ENCODE peak calls at places on chromosome 14, in eight cellular contexts. One of them, this sample, is unnamed.

GRCh38 chr14:104939666-104940410 is 15.2 kb downstream of the PLD4 start:
- DNase-seq in cardiac fibroblast: no peak
- DNase-seq in CD4-positive, alpha-beta T cell: no peak
- DNase-seq in natural killer cell: no peak
- DNase-seq in brain microvascular endothelial cell: no peak
- DNase-seq in fibroblast of pulmonary artery: no peak
- DNase-seq in endothelial cell: no peak
- DNase-seq in ovary: no peak
- DNase-seq in this sample: no peak

GRCh38 chr14:60311417-60311816 is 62.4 kb downstream of the PPM1A start:
- DNase-seq in cardiac fibroblast: peak
- DNase-seq in CD4-positive, alpha-beta T cell: no peak
- DNase-seq in natural killer cell: no peak
- DNase-seq in brain microvascular endothelial cell: peak
- DNase-seq in fibroblast of pulmonary artery: peak
- DNase-seq in endothelial cell: no peak
- DNase-seq in ovary: no peak
- DNase-seq in this sample: no peak

GRCh38 chr14:93953263-93953662 is 23.1 kb downstream of the ASB2 start:
- DNase-seq in cardiac fibroblast: no peak
- DNase-seq in CD4-positive, alpha-beta T cell: no peak
- DNase-seq in natural killer cell: no peak
- DNase-seq in brain microvascular endothelial cell: no peak
- DNase-seq in fibroblast of pulmonary artery: no peak
- DNase-seq in endothelial cell: no peak
- DNase-seq in ovary: no peak
- DNase-seq in this sample: peak

GRCh38 chr14:95979339-95980042 is 59.7 kb upstream of the C14orf132 start:
- DNase-seq in cardiac fibroblast: no peak
- DNase-seq in CD4-positive, alpha-beta T cell: no peak
- DNase-seq in natural killer cell: no peak
- DNase-seq in brain microvascular endothelial cell: no peak
- DNase-seq in fibroblast of pulmonary artery: no peak
- DNase-seq in endothelial cell: no peak
- DNase-seq in ovary: no peak
- DNase-seq in this sample: no peak

GRCh38 chr14:58362798-58363412 is 32.8 kb upstream of the TOMM20L start:
- DNase-seq in cardiac fibroblast: peak
- DNase-seq in CD4-positive, alpha-beta T cell: no peak
- DNase-seq in natural killer cell: no peak
- DNase-seq in brain microvascular endothelial cell: no peak
- DNase-seq in fibroblast of pulmonary artery: peak
- DNase-seq in endothelial cell: no peak
- DNase-seq in ovary: no peak
- DNase-seq in this sample: no peak

GRCh38 chr14:73231874-73232851 is 5.1 kb upstream of the PAPLN start:
- DNase-seq in cardiac fibroblast: no peak
- DNase-seq in CD4-positive, alpha-beta T cell: no peak
- DNase-seq in natural killer cell: no peak
- DNase-seq in brain microvascular endothelial cell: no peak
- DNase-seq in fibroblast of pulmonary artery: no peak
- DNase-seq in endothelial cell: peak
- DNase-seq in ovary: no peak
- DNase-seq in this sample: no peak

GRCh38 chr14:64556526-64556925 is 6.8 kb downstream of the PPP1R36 start:
- DNase-seq in cardiac fibroblast: peak
- DNase-seq in CD4-positive, alpha-beta T cell: no peak
- DNase-seq in natural killer cell: no peak
- DNase-seq in brain microvascular endothelial cell: no peak
- DNase-seq in fibroblast of pulmonary artery: peak
- DNase-seq in endothelial cell: no peak
- DNase-seq in ovary: no peak
- DNase-seq in this sample: no peak

GRCh38 chr14:99758121-99758871 is 34.9 kb upstream of the EML1 start:
- DNase-seq in cardiac fibroblast: peak
- DNase-seq in CD4-positive, alpha-beta T cell: no peak
- DNase-seq in natural killer cell: no peak
- DNase-seq in brain microvascular endothelial cell: peak
- DNase-seq in fibroblast of pulmonary artery: peak
- DNase-seq in endothelial cell: no peak
- DNase-seq in ovary: no peak
- DNase-seq in this sample: no peak

GRCh38 chr14:101508196-101508947 is 52.9 kb upstream of the DIO3 start:
- DNase-seq in cardiac fibroblast: no peak
- DNase-seq in CD4-positive, alpha-beta T cell: peak
- DNase-seq in natural killer cell: no peak
- DNase-seq in brain microvascular endothelial cell: no peak
- DNase-seq in fibroblast of pulmonary artery: no peak
- DNase-seq in endothelial cell: no peak
- DNase-seq in ovary: peak
- DNase-seq in this sample: peak

GRCh38 chr14:90467501-90467900 is 70.7 kb downstream of the CALM1 start:
- DNase-seq in cardiac fibroblast: no peak
- DNase-seq in CD4-positive, alpha-beta T cell: no peak
- DNase-seq in natural killer cell: no peak
- DNase-seq in brain microvascular endothelial cell: no peak
- DNase-seq in fibroblast of pulmonary artery: no peak
- DNase-seq in endothelial cell: no peak
- DNase-seq in ovary: no peak
- DNase-seq in this sample: no peak

GRCh38 chr14:85426068-85426935 is 103.6 kb upstream of the FLRT2 start:
- DNase-seq in cardiac fibroblast: no peak
- DNase-seq in CD4-positive, alpha-beta T cell: no peak
- DNase-seq in natural killer cell: no peak
- DNase-seq in brain microvascular endothelial cell: no peak
- DNase-seq in fibroblast of pulmonary artery: no peak
- DNase-seq in endothelial cell: no peak
- DNase-seq in ovary: no peak
- DNase-seq in this sample: no peak

GRCh38 chr14:63840981-63841380 is 11.8 kb upstream of the SYNE2 start:
- DNase-seq in cardiac fibroblast: no peak
- DNase-seq in CD4-positive, alpha-beta T cell: peak
- DNase-seq in natural killer cell: peak
- DNase-seq in brain microvascular endothelial cell: no peak
- DNase-seq in fibroblast of pulmonary artery: no peak
- DNase-seq in endothelial cell: no peak
- DNase-seq in ovary: no peak
- DNase-seq in this sample: peak

GRCh38 chr14:73492661-73493060 is 1.9 kb downstream of the RIOX1 start:
- DNase-seq in cardiac fibroblast: no peak
- DNase-seq in CD4-positive, alpha-beta T cell: no peak
- DNase-seq in natural killer cell: no peak
- DNase-seq in brain microvascular endothelial cell: no peak
- DNase-seq in fibroblast of pulmonary artery: no peak
- DNase-seq in endothelial cell: no peak
- DNase-seq in ovary: no peak
- DNase-seq in this sample: no peak

GRCh38 chr14:88901199-88901588 is 76.7 kb downstream of the TTC8 start:
- DNase-seq in cardiac fibroblast: no peak
- DNase-seq in CD4-positive, alpha-beta T cell: no peak
- DNase-seq in natural killer cell: no peak
- DNase-seq in brain microvascular endothelial cell: no peak
- DNase-seq in fibroblast of pulmonary artery: no peak
- DNase-seq in endothelial cell: no peak
- DNase-seq in ovary: no peak
- DNase-seq in this sample: no peak

GRCh38 chr14:53955671-53956426 is 776 bp downstream of the BMP4 start:
- DNase-seq in cardiac fibroblast: peak
- DNase-seq in CD4-positive, alpha-beta T cell: no peak
- DNase-seq in natural killer cell: no peak
- DNase-seq in brain microvascular endothelial cell: no peak
- DNase-seq in fibroblast of pulmonary artery: peak
- DNase-seq in endothelial cell: peak
- DNase-seq in ovary: peak
- DNase-seq in this sample: peak

GRCh38 chr14:25069889-25070288 is 19.9 kb upstream of the STXBP6 start:
- DNase-seq in cardiac fibroblast: no peak
- DNase-seq in CD4-positive, alpha-beta T cell: no peak
- DNase-seq in natural killer cell: no peak
- DNase-seq in brain microvascular endothelial cell: no peak
- DNase-seq in fibroblast of pulmonary artery: no peak
- DNase-seq in endothelial cell: no peak
- DNase-seq in ovary: no peak
- DNase-seq in this sample: no peak

GRCh38 chr14:33967138-33967537 is 16.3 kb upstream of the EGLN3 start:
- DNase-seq in cardiac fibroblast: no peak
- DNase-seq in CD4-positive, alpha-beta T cell: no peak
- DNase-seq in natural killer cell: no peak
- DNase-seq in brain microvascular endothelial cell: peak
- DNase-seq in fibroblast of pulmonary artery: no peak
- DNase-seq in endothelial cell: no peak
- DNase-seq in ovary: no peak
- DNase-seq in this sample: no peak

GRCh38 chr14:75885829-75886228 is 96.0 kb downstream of the TGFB3 start:
- DNase-seq in cardiac fibroblast: peak
- DNase-seq in CD4-positive, alpha-beta T cell: no peak
- DNase-seq in natural killer cell: no peak
- DNase-seq in brain microvascular endothelial cell: peak
- DNase-seq in fibroblast of pulmonary artery: peak
- DNase-seq in endothelial cell: no peak
- DNase-seq in ovary: no peak
- DNase-seq in this sample: no peak

GRCh38 chr14:75881986-75882385 is 99.8 kb downstream of the TGFB3 start:
- DNase-seq in cardiac fibroblast: no peak
- DNase-seq in CD4-positive, alpha-beta T cell: no peak
- DNase-seq in natural killer cell: no peak
- DNase-seq in brain microvascular endothelial cell: peak
- DNase-seq in fibroblast of pulmonary artery: no peak
- DNase-seq in endothelial cell: no peak
- DNase-seq in ovary: no peak
- DNase-seq in this sample: no peak

GRCh38 chr14:75880512-75880911 is 101.3 kb downstream of the TGFB3 start:
- DNase-seq in cardiac fibroblast: no peak
- DNase-seq in CD4-positive, alpha-beta T cell: no peak
- DNase-seq in natural killer cell: no peak
- DNase-seq in brain microvascular endothelial cell: no peak
- DNase-seq in fibroblast of pulmonary artery: no peak
- DNase-seq in endothelial cell: no peak
- DNase-seq in ovary: no peak
- DNase-seq in this sample: no peak

GRCh38 chr14:75886661-75887348 is 95.0 kb downstream of the TGFB3 start:
- DNase-seq in cardiac fibroblast: peak
- DNase-seq in CD4-positive, alpha-beta T cell: no peak
- DNase-seq in natural killer cell: no peak
- DNase-seq in brain microvascular endothelial cell: no peak
- DNase-seq in fibroblast of pulmonary artery: peak
- DNase-seq in endothelial cell: no peak
- DNase-seq in ovary: no peak
- DNase-seq in this sample: no peak

GRCh38 chr14:75884198-75884611 is 97.6 kb downstream of the TGFB3 start:
- DNase-seq in cardiac fibroblast: peak
- DNase-seq in CD4-positive, alpha-beta T cell: no peak
- DNase-seq in natural killer cell: no peak
- DNase-seq in brain microvascular endothelial cell: peak
- DNase-seq in fibroblast of pulmonary artery: peak
- DNase-seq in endothelial cell: peak
- DNase-seq in ovary: no peak
- DNase-seq in this sample: no peak
- TF ChIP-seq CTCF in cardiac fibroblast: peak
- TF ChIP-seq CTCF in CD4-positive, alpha-beta T cell: no peak
- TF ChIP-seq CTCF in natural killer cell: no peak
- TF ChIP-seq CTCF in brain microvascular endothelial cell: peak
- TF ChIP-seq CTCF in fibroblast of pulmonary artery: peak
- TF ChIP-seq CTCF in endothelial cell: peak
- TF ChIP-seq CTCF in ovary: no peak
- TF ChIP-seq CTCF in this sample: no peak

DNA sequence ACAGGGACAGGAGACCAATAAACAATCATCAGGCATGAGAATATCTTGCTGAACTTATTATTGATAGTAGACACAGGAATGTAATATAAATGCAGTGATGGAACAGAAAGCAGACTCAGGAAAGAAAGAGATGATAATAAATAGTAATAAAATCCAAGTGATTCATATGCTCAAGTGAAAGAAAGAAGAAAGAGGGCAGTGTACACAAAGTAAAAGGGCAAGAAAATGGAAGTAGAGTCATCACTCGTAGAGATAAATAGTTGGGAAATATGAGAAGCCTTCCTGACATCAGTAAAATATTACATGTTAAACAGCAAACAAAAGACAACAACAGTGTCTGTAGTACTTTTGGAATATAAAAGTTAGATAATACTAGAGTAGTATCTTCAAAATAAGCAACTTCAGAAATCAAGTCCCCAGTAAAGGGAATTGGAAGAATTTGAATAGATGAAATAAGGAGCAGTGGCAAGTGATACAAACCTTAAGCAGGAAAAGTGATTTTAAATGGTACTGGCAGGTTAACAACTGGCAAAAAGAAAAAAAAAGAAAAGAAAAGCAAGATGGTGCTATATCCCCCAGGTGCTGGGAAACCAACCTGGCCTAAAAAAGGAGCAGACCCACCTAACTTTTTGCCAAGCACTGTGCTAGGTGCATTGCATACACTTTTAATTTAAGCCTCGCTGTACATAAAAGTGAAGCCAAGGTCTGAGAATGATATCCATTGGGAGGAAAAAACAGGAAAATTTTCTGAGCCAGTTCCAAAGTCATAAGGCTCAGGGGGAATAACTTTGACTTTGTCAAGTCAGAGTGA is 412.5 kb downstream of the RAD51B start:
- DNase-seq in cardiac fibroblast: peak
- DNase-seq in CD4-positive, alpha-beta T cell: no peak
- DNase-seq in natural killer cell: no peak
- DNase-seq in brain microvascular endothelial cell: no peak
- DNase-seq in fibroblast of pulmonary artery: peak
- DNase-seq in endothelial cell: no peak
- DNase-seq in ovary: no peak
- DNase-seq in this sample: no peak
- TF ChIP-seq CTCF in cardiac fibroblast: no peak
- TF ChIP-seq CTCF in CD4-positive, alpha-beta T cell: no peak
- TF ChIP-seq CTCF in natural killer cell: no peak
- TF ChIP-seq CTCF in brain microvascular endothelial cell: no peak
- TF ChIP-seq CTCF in fibroblast of pulmonary artery: peak
- TF ChIP-seq CTCF in endothelial cell: no peak
- TF ChIP-seq CTCF in ovary: no peak
- TF ChIP-seq CTCF in this sample: no peak

DNA sequence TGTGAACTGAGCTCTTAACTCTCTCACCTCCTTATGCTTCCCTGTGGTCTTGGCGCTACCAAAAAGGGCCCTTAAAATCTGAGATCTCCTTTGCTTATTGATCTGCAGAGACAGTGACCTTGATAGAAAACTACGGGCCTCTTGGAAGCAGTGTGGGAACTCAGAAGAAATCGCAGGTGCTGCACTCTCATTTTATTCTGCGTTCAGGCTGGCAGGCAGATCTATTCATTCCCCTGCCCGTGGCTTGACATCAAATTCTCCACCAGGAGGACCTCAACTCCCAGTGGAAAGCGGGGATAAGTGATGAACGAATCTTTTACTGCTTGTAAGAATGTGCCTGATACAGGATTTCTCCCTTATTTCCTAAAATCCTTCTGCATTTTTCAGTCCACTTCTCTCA is 143.2 kb upstream of the SEL1L start:
- DNase-seq in cardiac fibroblast: no peak
- DNase-seq in CD4-positive, alpha-beta T cell: no peak
- DNase-seq in natural killer cell: no peak
- DNase-seq in brain microvascular endothelial cell: no peak
- DNase-seq in fibroblast of pulmonary artery: no peak
- DNase-seq in endothelial cell: no peak
- DNase-seq in ovary: no peak
- DNase-seq in this sample: no peak
- TF ChIP-seq CTCF in cardiac fibroblast: no peak
- TF ChIP-seq CTCF in CD4-positive, alpha-beta T cell: no peak
- TF ChIP-seq CTCF in natural killer cell: no peak
- TF ChIP-seq CTCF in brain microvascular endothelial cell: no peak
- TF ChIP-seq CTCF in fibroblast of pulmonary artery: no peak
- TF ChIP-seq CTCF in endothelial cell: no peak
- TF ChIP-seq CTCF in ovary: no peak
- TF ChIP-seq CTCF in this sample: no peak

GRCh38 chr14:55170526-55170925 is 20.9 kb downstream of the DLGAP5 start:
- DNase-seq in cardiac fibroblast: peak
- DNase-seq in CD4-positive, alpha-beta T cell: no peak
- DNase-seq in natural killer cell: no peak
- DNase-seq in brain microvascular endothelial cell: no peak
- DNase-seq in fibroblast of pulmonary artery: peak
- DNase-seq in endothelial cell: no peak
- DNase-seq in ovary: no peak
- DNase-seq in this sample: no peak
- TF ChIP-seq CTCF in cardiac fibroblast: no peak
- TF ChIP-seq CTCF in CD4-positive, alpha-beta T cell: no peak
- TF ChIP-seq CTCF in natural killer cell: no peak
- TF ChIP-seq CTCF in brain microvascular endothelial cell: no peak
- TF ChIP-seq CTCF in fibroblast of pulmonary artery: no peak
- TF ChIP-seq CTCF in endothelial cell: no peak
- TF ChIP-seq CTCF in ovary: no peak
- TF ChIP-seq CTCF in this sample: no peak

This sample was measured in transverse colon.